ENCODE peak calls at places on chromosomes 6 and 20, in four cellular contexts. N is ovary, D is A549, A is H1. U is an unnamed sample.

GRCh38 chr6:25122001-25122400 is 157.2 kb upstream of the CARMIL1 start:
- DNase-seq in A (no peak), N (peak), D (no peak), U (no peak)

GRCh38 chr6:159002432-159003160 is 2.6 kb upstream of the RSPH3 start:
- DNase-seq in A (no peak), N (no peak), D (no peak), U (no peak)

GRCh38 chr20:63318391-63319163 is 25.6 kb downstream of the COL20A1 start:
- DNase-seq in D (no peak), A (no peak), N (peak), U (no peak)

GRCh38 chr20:4470375-4470774 is 251.3 kb upstream of the PRND start:
- DNase-seq in A (no peak), D (no peak), N (no peak), U (no peak)

GRCh38 chr6:170483413-170483812 is 69.7 kb downstream of the PSMB1 start:
- DNase-seq in D (no peak), N (no peak), A (no peak), U (no peak)

GRCh38 chr6:91534614-91535013 is 947.7 kb upstream of the MAP3K7 start:
- DNase-seq in A (no peak), D (no peak), N (no peak), U (no peak)

GRCh38 chr6:39669117-39669690 is 56.0 kb downstream of the KIF6 start:
- DNase-seq in D (no peak), N (no peak), A (no peak), U (no peak)

GRCh38 chr6:166542580-166542912 is 43.9 kb downstream of the RAMACL start:
- DNase-seq in N (no peak), D (no peak), A (no peak), U (peak)

GRCh38 chr20:23637282-23638221 is at the start of gene CST3:
- DNase-seq in D (peak), A (peak), N (peak), U (peak)

GRCh38 chr20:23654005-23654404 is 16.2 kb upstream of the CST3 start:
- DNase-seq in A (no peak), N (no peak), D (no peak), U (no peak)

GRCh38 chr20:2387180-2387577 is 6.5 kb downstream of the TGM6 start:
- DNase-seq in A (peak), N (no peak), D (peak), U (peak)

GRCh38 chr6:68196645-68197044 is 438.4 kb upstream of the ADGRB3 start:
- DNase-seq in A (no peak), D (peak), N (no peak), U (no peak)

GRCh38 chr6:170162771-170163404 is 128.0 kb downstream of the DLL1 start:
- DNase-seq in A (no peak), N (no peak), D (no peak), U (no peak)

GRCh38 chr20:44609006-44609510 is 26.7 kb downstream of the PKIG start:
- DNase-seq in A (no peak), D (no peak), N (no peak), U (no peak)

GRCh38 chr6:63295553-63295952 is 24.2 kb downstream of the LGSN start:
- DNase-seq in N (no peak), A (no peak), D (no peak), U (no peak)

DNA sequence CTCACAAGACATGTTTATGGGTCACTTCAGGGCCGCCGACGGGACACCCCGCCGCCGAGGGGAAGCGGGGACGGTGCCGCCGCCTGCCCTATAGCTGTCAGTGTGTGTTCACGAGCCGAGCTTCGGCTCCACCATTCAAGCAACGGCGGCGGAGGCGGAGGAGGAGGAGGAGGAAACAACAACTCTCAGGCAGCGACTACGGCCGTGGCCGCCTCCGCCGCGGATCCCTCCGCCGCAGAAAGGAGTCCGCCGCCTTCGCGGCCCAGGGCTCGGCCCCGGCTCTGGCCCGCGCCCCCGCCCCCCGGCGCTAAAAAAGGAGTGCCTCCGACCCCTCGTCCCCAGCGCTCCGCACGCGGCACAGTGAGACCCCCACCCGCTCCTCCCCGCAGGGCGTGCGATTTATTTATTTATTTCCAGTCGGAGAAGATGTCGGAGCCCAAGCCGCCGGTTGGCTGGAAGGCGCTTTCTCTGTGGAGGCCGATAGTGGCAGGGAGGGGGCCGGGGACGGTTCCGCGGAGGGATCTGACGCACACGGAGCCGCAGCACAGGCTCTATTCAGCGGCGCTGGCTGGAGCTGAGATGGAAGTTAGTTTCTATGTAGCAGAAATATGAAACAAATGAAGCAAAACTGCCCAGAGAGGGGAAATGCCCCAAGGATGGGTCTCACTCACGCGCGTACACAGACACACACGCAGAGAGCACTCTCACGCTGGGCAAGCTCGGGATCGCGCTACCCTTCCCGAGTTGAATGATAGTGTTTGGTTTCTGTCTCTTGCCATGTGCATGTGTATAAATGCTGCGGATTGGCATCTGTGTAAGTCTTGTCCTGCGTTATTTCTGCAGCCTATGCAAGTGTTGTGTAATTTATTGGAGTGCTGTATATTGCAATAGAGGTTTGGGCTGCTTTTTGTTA is at the start of gene PHIP:
- DNase-seq in A (peak), D (peak), N (peak), U (peak)
- TF ChIP-seq EP300 in A (peak), D (no peak), N (no peak), U (peak)

GRCh38 chr20:32585011-32585518 is at the start of gene NOL4L:
- DNase-seq in A (peak), D (no peak), N (peak), U (no peak)

GRCh38 chr20:32582659-32583580 is 2.2 kb downstream of the NOL4L start:
- DNase-seq in A (peak), D (no peak), N (peak), U (peak)

GRCh38 chr20:32581839-32582658 is 3.1 kb downstream of the NOL4L start:
- DNase-seq in N (no peak), D (no peak), A (peak), U (no peak)

GRCh38 chr20:32585519-32586127 is 490 bp upstream of the NOL4L start:
- DNase-seq in A (peak), D (no peak), N (no peak), U (no peak)

DNA sequence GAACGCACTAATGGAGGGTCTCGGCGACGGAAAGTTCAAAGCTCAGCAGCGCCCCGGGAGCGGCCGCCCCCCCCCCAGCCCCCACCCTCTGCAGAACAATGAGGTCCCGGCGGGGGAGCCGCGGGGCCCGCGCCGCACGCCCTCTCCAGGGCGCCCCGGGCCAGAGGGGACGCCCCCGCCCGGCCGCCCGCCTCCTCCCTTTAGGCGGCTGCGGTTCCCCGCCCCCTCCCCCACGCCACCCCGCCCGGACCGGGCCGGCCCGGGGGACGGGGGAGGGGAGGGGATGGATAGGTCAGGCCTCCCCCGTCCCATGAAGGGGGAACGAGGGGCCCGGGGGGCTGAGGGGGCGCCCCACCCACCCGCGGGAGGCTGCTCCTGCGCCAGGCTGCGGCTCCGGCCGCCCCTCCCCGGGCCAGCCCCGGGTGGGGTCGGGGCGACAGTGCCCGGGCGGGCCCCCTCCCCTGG is 1.5 kb downstream of the NOL4L start:
- DNase-seq in N (no peak), A (no peak), D (no peak), U (no peak)
- H3K4me3 ChIP-seq in N (peak), A (peak), D (peak), U (peak)

GRCh38 chr6:28553986-28554881 is 28.6 kb downstream of the GPX5 start:
- DNase-seq in N (no peak), A (no peak), D (no peak), U (no peak)
- TF ChIP-seq POLR2A in N (no peak), A (no peak), D (no peak), U (no peak)

GRCh38 chr6:33886673-33887144 is 82.9 kb upstream of the MLN start:
- DNase-seq in D (no peak), N (no peak), A (no peak), U (peak)
- TF ChIP-seq EP300 in D (no peak), N (no peak), A (no peak), U (peak)

DNA sequence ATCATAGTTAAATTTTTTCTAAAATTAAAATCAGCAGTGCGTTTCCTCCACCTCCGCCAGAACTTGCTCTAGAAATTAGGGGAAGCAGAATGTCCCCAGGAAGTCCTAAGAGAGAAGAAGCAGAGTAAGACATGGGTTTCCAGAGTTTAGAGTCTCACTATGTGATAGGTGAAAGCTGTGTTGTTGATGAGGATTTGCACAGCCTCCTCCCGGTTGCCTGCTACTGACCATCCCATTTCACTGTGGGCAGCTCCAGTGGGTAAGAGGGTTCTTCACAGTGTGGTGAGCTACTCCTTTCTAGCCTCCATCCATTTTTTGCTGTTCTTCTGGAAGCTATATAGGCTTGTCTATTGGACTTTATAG is 13.3 kb downstream of the UST start:
- DNase-seq in N (no peak), D (no peak), A (no peak), U (no peak)
- H3K4me3 ChIP-seq in N (no peak), D (no peak), A (no peak), U (no peak)

U was measured in transverse colon.